ENCODE peak calls at places on chromosomes 12 and 14, in seven cellular contexts. F is foreskin fibroblast; K is activated T-helper 1 cell treated with anti-CD3 and anti-CD28 coated beads, Interleukin-2, amount 50 U/mL, for 16 hours; X is GM20000; U is activated CD4-positive, alpha-beta T cell treated with anti-CD3 and anti-CD28 coated beads for 48 hours; B is T-helper 1 cell; T is adipocyte. M is an unnamed sample.

GRCh38 chr12:93990832-93991748 is 157.3 kb upstream of the PLXNC1 start:
- DNase-seq in X (no peak), F (peak; percentile 67), B (no peak), T (no peak), K (no peak), U (no peak), M (peak; percentile 76)

GRCh38 chr14:87888136-87888999 is 104.6 kb downstream of the GALC start:
- DNase-seq in B (peak; percentile 15), T (no peak), K (no peak), U (peak; percentile 59), F (no peak), X (peak; percentile 26), M (peak; percentile 55)

GRCh38 chr12:67434653-67435375 is 165.7 kb downstream of the CAND1 start:
- DNase-seq in B (no peak), K (no peak), U (no peak), T (peak; percentile 88), F (peak; percentile 93), X (no peak), M (no peak)

GRCh38 chr12:118404876-118405521 is 28.6 kb downstream of the SUDS3 start:
- DNase-seq in T (peak; percentile 88), F (peak; percentile 84), B (peak; percentile 36), U (peak; percentile 77), X (peak; percentile 38), K (peak; percentile 10), M (peak; percentile 73)

GRCh38 chr12:89309815-89310214 is 42.5 kb downstream of the DUSP6 start:
- DNase-seq in T (no peak), F (no peak), X (no peak), U (no peak), K (no peak), B (no peak), M (no peak)

GRCh38 chr14:105173901-105174894 is 5.6 kb upstream of the JAG2 start:
- DNase-seq in K (no peak), T (no peak), U (peak; percentile 43), F (no peak), X (no peak), B (peak; percentile 53), M (no peak)

GRCh38 chr12:101655400-101655799 is 42.0 kb upstream of the CHPT1 start:
- DNase-seq in U (no peak), T (no peak), B (no peak), X (no peak), F (no peak), K (no peak), M (no peak)

GRCh38 chr14:93090826-93091583 is 24.7 kb downstream of the ITPK1 start:
- DNase-seq in F (peak; percentile 53), U (no peak), X (no peak), B (no peak), T (peak; percentile 20), K (no peak), M (no peak)

GRCh38 chr12:113464852-113465719 is 6.6 kb downstream of the LHX5 start:
- DNase-seq in F (peak; percentile 17), U (no peak), X (peak; percentile 27), T (no peak), B (no peak), K (no peak), M (no peak)

GRCh38 chr12:15829255-15829654 is 40.1 kb upstream of the EPS8 start:
- DNase-seq in X (no peak), U (no peak), T (no peak), B (no peak), K (no peak), F (no peak), M (no peak)

M was measured in K562.